ENCODE peak calls at places on chromosomes 6 and 20, in six cellular contexts. B, J, C, F, A and E are unnamed samples.
A peak's percentile ranks its signal among the peaks of the same experiment; 100 is the strongest.

GRCh38 chr6:53651764-53652401 is 13.7 kb downstream of the KLHL31 start:
- DNase-seq in B (peak; percentile 90), J (peak; percentile 64), C (peak; percentile 66), F (peak; percentile 65), A (peak; percentile 44), E (peak; percentile 28)

GRCh38 chr20:58956078-58956477 is 25.0 kb upstream of the NELFCD start:
- DNase-seq in B (no peak), J (no peak), C (no peak), F (no peak), A (no peak), E (no peak)

GRCh38 chr6:131917763-131918649 is 33.2 kb downstream of the CCN2 start:
- DNase-seq in B (no peak), J (no peak), C (no peak), F (no peak), A (no peak), E (no peak)

GRCh38 chr20:62606551-62607201 is 35.6 kb upstream of the SLCO4A1 start:
- DNase-seq in B (no peak), J (no peak), C (no peak), F (peak; percentile 83), A (peak; percentile 73), E (no peak)

GRCh38 chr6:91081452-91082067 is 494.7 kb upstream of the MAP3K7 start:
- DNase-seq in B (peak; percentile 71), J (peak; percentile 52), C (peak; percentile 70), F (no peak), A (no peak), E (no peak)

GRCh38 chr20:43846516-43846905 is 68.1 kb upstream of the TOX2 start:
- DNase-seq in B (no peak), J (no peak), C (peak; percentile 55), F (no peak), A (no peak), E (no peak)

GRCh38 chr20:40897177-40897700 is 131.4 kb upstream of the TOP1 start:
- DNase-seq in B (no peak), J (no peak), C (no peak), F (no peak), A (no peak), E (no peak)

GRCh38 chr6:144379356-144379755 is 94.2 kb downstream of the UTRN start:
- DNase-seq in B (no peak), J (no peak), C (peak; percentile 57), F (no peak), A (no peak), E (no peak)

GRCh38 chr6:4582506-4582905 is 193.7 kb upstream of the CDYL start:
- DNase-seq in B (no peak), J (no peak), C (peak; percentile 86), F (no peak), A (no peak), E (no peak)

GRCh38 chr6:124149646-124150045 is 346.0 kb downstream of the NKAIN2 start:
- DNase-seq in B (no peak), J (no peak), C (no peak), F (no peak), A (no peak), E (no peak)

GRCh38 chr20:326645-327031 is 1.3 kb downstream of the SOX12 start:
- DNase-seq in B (peak; percentile 73), J (peak; percentile 41), C (peak; percentile 47), F (no peak), A (no peak), E (no peak)

GRCh38 chr6:28808383-28808782 is 115.4 kb downstream of the TRIM27 start:
- DNase-seq in B (no peak), J (no peak), C (no peak), F (no peak), A (no peak), E (no peak)

GRCh38 chr6:74128536-74128935 is 432.5 kb downstream of the CD109 start:
- DNase-seq in B (no peak), J (peak; percentile 6), C (peak; percentile 60), F (no peak), A (no peak), E (no peak)

GRCh38 chr6:68761985-68762384 is 126.9 kb downstream of the ADGRB3 start:
- DNase-seq in B (no peak), J (no peak), C (no peak), F (no peak), A (no peak), E (no peak)

GRCh38 chr20:46739441-46740213 is 30.2 kb downstream of the SLC2A10 start:
- DNase-seq in B (no peak), J (no peak), C (peak; percentile 24), F (no peak), A (no peak), E (no peak)

GRCh38 chr20:41862023-41862422 is 243.8 kb upstream of the CHD6 start:
- DNase-seq in B (peak; percentile 60), J (no peak), C (no peak), F (no peak), A (no peak), E (no peak)

GRCh38 chr6:8859501-8859900 is 424.2 kb upstream of the SLC35B3 start:
- DNase-seq in B (no peak), J (no peak), C (no peak), F (no peak), A (no peak), E (no peak)

GRCh38 chr6:113178349-113178748 is 678.8 kb upstream of the MARCKS start:
- DNase-seq in B (no peak), J (peak; percentile 39), C (no peak), F (no peak), A (no peak), E (no peak)

GRCh38 chr6:70336976-70337375 is 34.1 kb upstream of the COL9A1 start:
- DNase-seq in B (no peak), J (no peak), C (no peak), F (no peak), A (no peak), E (no peak)

GRCh38 chr6:136524339-136524935 is 25.8 kb downstream of the MAP7 start:
- DNase-seq in B (no peak), J (no peak), C (no peak), F (no peak), A (no peak), E (no peak)

GRCh38 chr6:140101367-140101766 is 726.9 kb upstream of the CITED2 start:
- DNase-seq in B (no peak), J (no peak), C (peak; percentile 8), F (no peak), A (peak; percentile 16), E (no peak)

GRCh38 chr20:53100476-53100911 is 128.3 kb downstream of the TSHZ2 start:
- DNase-seq in B (peak; percentile 59), J (no peak), C (peak; percentile 44), F (no peak), A (no peak), E (no peak)

GRCh38 chr6:165184192-165184979 is 125.0 kb downstream of the C6orf118 start:
- DNase-seq in B (no peak), J (no peak), C (no peak), F (no peak), A (peak; percentile 10), E (no peak)

GRCh38 chr20:62540504-62540903 is 64.7 kb upstream of the GATA5 start:
- DNase-seq in B (no peak), J (no peak), C (no peak), F (no peak), A (no peak), E (no peak)

DNA sequence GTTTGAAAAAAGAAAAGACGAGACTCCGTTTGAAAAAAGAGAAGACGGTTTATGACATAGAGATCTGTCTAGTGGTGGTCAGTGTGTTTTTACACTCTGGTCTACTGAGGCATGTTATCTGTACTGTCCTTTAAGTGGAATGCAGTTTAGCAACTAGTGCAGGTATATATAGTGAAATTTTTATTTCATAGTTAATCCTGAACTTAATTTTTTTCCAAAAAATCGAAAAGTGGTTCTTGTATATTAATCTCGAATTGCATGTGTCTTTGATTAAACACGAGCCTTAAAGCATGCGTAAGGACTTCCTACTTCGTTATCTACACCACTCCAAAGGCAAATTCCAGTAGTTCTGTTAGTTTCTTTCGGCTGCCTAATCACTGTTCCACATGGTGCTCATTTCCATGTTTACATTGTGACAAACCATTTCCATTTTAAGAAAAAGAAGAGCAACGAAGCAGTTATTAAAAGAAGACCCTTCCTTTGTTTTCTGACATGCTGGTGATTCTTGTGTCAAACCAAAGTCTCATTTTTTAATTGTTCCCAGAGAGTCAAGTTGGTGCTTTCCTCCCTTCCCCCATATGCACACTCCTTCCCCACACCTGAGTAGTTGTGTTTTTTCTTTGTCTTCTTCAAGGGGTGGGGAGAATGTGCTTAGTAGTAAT is 2.3 kb downstream of the SNX9 start:
- DNase-seq in B (no peak), J (peak; percentile 95), C (peak; percentile 54), F (no peak), A (no peak), E (no peak)
- H3K4me3 ChIP-seq in B (no peak overlapping the region), J (no peak overlapping the region), C (no peak overlapping the region), F (no peak overlapping the region), A (no peak overlapping the region), E (peak overlapping the region; percentile 98)

GRCh38 chr6:111709615-111710398 is 104.1 kb upstream of the TRAF3IP2 start:
- DNase-seq in B (peak; percentile 71), J (peak; percentile 84), C (peak; percentile 71), F (peak; percentile 41), A (peak; percentile 83), E (no peak)

GRCh38 chr6:111710911-111711310 is 105.2 kb upstream of the TRAF3IP2 start:
- DNase-seq in B (no peak), J (no peak), C (no peak), F (no peak), A (no peak), E (no peak)

GRCh38 chr6:111710439-111710838 is 104.8 kb upstream of the TRAF3IP2 start:
- DNase-seq in B (no peak), J (no peak), C (no peak), F (no peak), A (no peak), E (no peak)

GRCh38 chr6:111707773-111708172 is 102.1 kb upstream of the TRAF3IP2 start:
- DNase-seq in B (no peak), J (no peak), C (no peak), F (no peak), A (no peak), E (no peak)

GRCh38 chr6:111709201-111709600 is 103.5 kb upstream of the TRAF3IP2 start:
- DNase-seq in B (no peak), J (no peak), C (no peak), F (no peak), A (no peak), E (no peak)
- H3K4me1 ChIP-seq in B (peaks cover 38% of the 10 kb centered on the region), J (peaks cover 4% of the 10 kb centered on the region), C (peaks cover 10% of the 10 kb centered on the region), F (peaks cover 24% of the 10 kb centered on the region), A (peaks cover 29% of the 10 kb centered on the region), E (no peaks in the 10 kb centered on the region)

GRCh38 chr6:40177596-40177995 is 243.3 kb upstream of the MOCS1 start:
- DNase-seq in B (no peak), J (no peak), C (no peak), F (no peak), A (no peak), E (no peak)
- H3K4me3 ChIP-seq in B (no peak overlapping the region), J (no peak overlapping the region), C (no peak overlapping the region), F (no peak overlapping the region), A (no peak overlapping the region), E (no peak overlapping the region)

GRCh38 chr6:15329154-15329781 is 83.4 kb downstream of the JARID2 start:
- DNase-seq in B (peak; percentile 62), J (no peak), C (peak; percentile 91), F (no peak), A (peak; percentile 28), E (no peak)

GRCh38 chr6:15331629-15332241 is 85.9 kb downstream of the JARID2 start:
- DNase-seq in B (no peak), J (no peak), C (no peak), F (no peak), A (no peak), E (no peak)

GRCh38 chr6:15331143-15331542 is 85.3 kb downstream of the JARID2 start:
- DNase-seq in B (no peak), J (no peak), C (peak; percentile 49), F (no peak), A (no peak), E (no peak)

GRCh38 chr6:15332441-15332840 is 86.6 kb downstream of the JARID2 start:
- DNase-seq in B (no peak), J (no peak), C (peak; percentile 48), F (no peak), A (no peak), E (no peak)

GRCh38 chr6:15330174-15330934 is 84.5 kb downstream of the JARID2 start:
- DNase-seq in B (no peak), J (peak; percentile 42), C (no peak), F (no peak), A (no peak), E (no peak)
- H3K4me1 ChIP-seq in B (peaks cover 49% of the 10 kb centered on the region), J (peaks cover 4% of the 10 kb centered on the region), C (peaks cover 11% of the 10 kb centered on the region), F (peaks cover 44% of the 10 kb centered on the region), A (peaks cover 34% of the 10 kb centered on the region), E (peaks cover 6% of the 10 kb centered on the region)